ENCODE peak calls at places on chromosome 2, in nine cellular contexts. One of them, this sample, is unnamed.

GRCh38 chr2:27303093-27304025 is 4.9 kb downstream of the UCN start:
- DNase-seq in iPS-NIHi11: peak
- DNase-seq in A549: peak
- DNase-seq in NB4: peak
- DNase-seq in stimulated activated CD4-positive, alpha-beta T cell treated with anti-CD3 and anti-CD28 coated beads, Interleukin-12 subunit alpha, Interleukin-12 subunit beta, amount 100 ng/mL, for 4 hours: no peak
- DNase-seq in mucosa of descending colon: peak
- DNase-seq in mesendoderm: peak
- DNase-seq in heart left ventricle: peak
- DNase-seq in NCI-H774: peak
- DNase-seq in this sample: peak

GRCh38 chr2:126911111-126911796 is 12.6 kb downstream of the TEX51 start:
- DNase-seq in iPS-NIHi11: no peak
- DNase-seq in A549: no peak
- DNase-seq in NB4: no peak
- DNase-seq in stimulated activated CD4-positive, alpha-beta T cell treated with anti-CD3 and anti-CD28 coated beads, Interleukin-12 subunit alpha, Interleukin-12 subunit beta, amount 100 ng/mL, for 4 hours: no peak
- DNase-seq in mucosa of descending colon: no peak
- DNase-seq in mesendoderm: no peak
- DNase-seq in heart left ventricle: no peak
- DNase-seq in NCI-H774: no peak
- DNase-seq in this sample: no peak

GRCh38 chr2:159211447-159212396 is 74.8 kb downstream of the WDSUB1 start:
- DNase-seq in iPS-NIHi11: peak
- DNase-seq in A549: no peak
- DNase-seq in NB4: no peak
- DNase-seq in stimulated activated CD4-positive, alpha-beta T cell treated with anti-CD3 and anti-CD28 coated beads, Interleukin-12 subunit alpha, Interleukin-12 subunit beta, amount 100 ng/mL, for 4 hours: no peak
- DNase-seq in mucosa of descending colon: no peak
- DNase-seq in mesendoderm: peak
- DNase-seq in heart left ventricle: no peak
- DNase-seq in NCI-H774: no peak
- DNase-seq in this sample: no peak

GRCh38 chr2:240439698-240440151 is 4.3 kb downstream of the GPC1 start:
- DNase-seq in iPS-NIHi11: no peak
- DNase-seq in A549: no peak
- DNase-seq in NB4: no peak
- DNase-seq in stimulated activated CD4-positive, alpha-beta T cell treated with anti-CD3 and anti-CD28 coated beads, Interleukin-12 subunit alpha, Interleukin-12 subunit beta, amount 100 ng/mL, for 4 hours: no peak
- DNase-seq in mucosa of descending colon: peak
- DNase-seq in mesendoderm: no peak
- DNase-seq in heart left ventricle: peak
- DNase-seq in NCI-H774: no peak
- DNase-seq in this sample: no peak

GRCh38 chr2:125095826-125096225 is 1070.7 kb downstream of the CNTNAP5 start:
- DNase-seq in iPS-NIHi11: no peak
- DNase-seq in A549: no peak
- DNase-seq in NB4: no peak
- DNase-seq in stimulated activated CD4-positive, alpha-beta T cell treated with anti-CD3 and anti-CD28 coated beads, Interleukin-12 subunit alpha, Interleukin-12 subunit beta, amount 100 ng/mL, for 4 hours: no peak
- DNase-seq in mucosa of descending colon: no peak
- DNase-seq in mesendoderm: no peak
- DNase-seq in heart left ventricle: no peak
- DNase-seq in NCI-H774: no peak
- DNase-seq in this sample: no peak

GRCh38 chr2:110655701-110656100 is 22.2 kb downstream of the BUB1 start:
- DNase-seq in iPS-NIHi11: no peak
- DNase-seq in A549: no peak
- DNase-seq in NB4: no peak
- DNase-seq in stimulated activated CD4-positive, alpha-beta T cell treated with anti-CD3 and anti-CD28 coated beads, Interleukin-12 subunit alpha, Interleukin-12 subunit beta, amount 100 ng/mL, for 4 hours: no peak
- DNase-seq in mucosa of descending colon: no peak
- DNase-seq in mesendoderm: no peak
- DNase-seq in heart left ventricle: no peak
- DNase-seq in NCI-H774: no peak
- DNase-seq in this sample: no peak

GRCh38 chr2:127650785-127651380 is 4.9 kb downstream of the GPR17 start:
- DNase-seq in iPS-NIHi11: no peak
- DNase-seq in A549: no peak
- DNase-seq in NB4: no peak
- DNase-seq in stimulated activated CD4-positive, alpha-beta T cell treated with anti-CD3 and anti-CD28 coated beads, Interleukin-12 subunit alpha, Interleukin-12 subunit beta, amount 100 ng/mL, for 4 hours: no peak
- DNase-seq in mucosa of descending colon: peak
- DNase-seq in mesendoderm: no peak
- DNase-seq in heart left ventricle: no peak
- DNase-seq in NCI-H774: no peak
- DNase-seq in this sample: no peak

GRCh38 chr2:203534486-203535077 is 519 bp downstream of the RAPH1 start:
- DNase-seq in iPS-NIHi11: no peak
- DNase-seq in A549: peak
- DNase-seq in NB4: peak
- DNase-seq in stimulated activated CD4-positive, alpha-beta T cell treated with anti-CD3 and anti-CD28 coated beads, Interleukin-12 subunit alpha, Interleukin-12 subunit beta, amount 100 ng/mL, for 4 hours: peak
- DNase-seq in mucosa of descending colon: no peak
- DNase-seq in mesendoderm: no peak
- DNase-seq in heart left ventricle: peak
- DNase-seq in NCI-H774: peak
- DNase-seq in this sample: peak

GRCh38 chr2:195470622-195471021 is 186.4 kb upstream of the SLC39A10 start:
- DNase-seq in iPS-NIHi11: no peak
- DNase-seq in A549: no peak
- DNase-seq in NB4: no peak
- DNase-seq in stimulated activated CD4-positive, alpha-beta T cell treated with anti-CD3 and anti-CD28 coated beads, Interleukin-12 subunit alpha, Interleukin-12 subunit beta, amount 100 ng/mL, for 4 hours: no peak
- DNase-seq in mucosa of descending colon: no peak
- DNase-seq in mesendoderm: no peak
- DNase-seq in heart left ventricle: no peak
- DNase-seq in NCI-H774: no peak
- DNase-seq in this sample: no peak

GRCh38 chr2:168136392-168136977 is 110.9 kb downstream of the STK39 start:
- DNase-seq in iPS-NIHi11: peak
- DNase-seq in A549: peak
- DNase-seq in NB4: peak
- DNase-seq in stimulated activated CD4-positive, alpha-beta T cell treated with anti-CD3 and anti-CD28 coated beads, Interleukin-12 subunit alpha, Interleukin-12 subunit beta, amount 100 ng/mL, for 4 hours: no peak
- DNase-seq in mucosa of descending colon: no peak
- DNase-seq in mesendoderm: peak
- DNase-seq in heart left ventricle: no peak
- DNase-seq in NCI-H774: no peak
- DNase-seq in this sample: no peak

GRCh38 chr2:24435391-24436316 is 55.4 kb upstream of the NCOA1 start:
- DNase-seq in iPS-NIHi11: no peak
- DNase-seq in A549: no peak
- DNase-seq in NB4: no peak
- DNase-seq in stimulated activated CD4-positive, alpha-beta T cell treated with anti-CD3 and anti-CD28 coated beads, Interleukin-12 subunit alpha, Interleukin-12 subunit beta, amount 100 ng/mL, for 4 hours: no peak
- DNase-seq in mucosa of descending colon: no peak
- DNase-seq in mesendoderm: peak
- DNase-seq in heart left ventricle: peak
- DNase-seq in NCI-H774: no peak
- DNase-seq in this sample: peak

GRCh38 chr2:42931147-42931817 is 138.9 kb upstream of the HAAO start:
- DNase-seq in iPS-NIHi11: peak
- DNase-seq in A549: peak
- DNase-seq in NB4: peak
- DNase-seq in stimulated activated CD4-positive, alpha-beta T cell treated with anti-CD3 and anti-CD28 coated beads, Interleukin-12 subunit alpha, Interleukin-12 subunit beta, amount 100 ng/mL, for 4 hours: no peak
- DNase-seq in mucosa of descending colon: peak
- DNase-seq in mesendoderm: peak
- DNase-seq in heart left ventricle: no peak
- DNase-seq in NCI-H774: no peak
- DNase-seq in this sample: no peak

GRCh38 chr2:95316466-95317122 is 19.4 kb downstream of the KCNIP3 start:
- DNase-seq in iPS-NIHi11: no peak
- DNase-seq in A549: no peak
- DNase-seq in NB4: peak
- DNase-seq in stimulated activated CD4-positive, alpha-beta T cell treated with anti-CD3 and anti-CD28 coated beads, Interleukin-12 subunit alpha, Interleukin-12 subunit beta, amount 100 ng/mL, for 4 hours: no peak
- DNase-seq in mucosa of descending colon: peak
- DNase-seq in mesendoderm: no peak
- DNase-seq in heart left ventricle: no peak
- DNase-seq in NCI-H774: no peak
- DNase-seq in this sample: no peak

GRCh38 chr2:150110548-150110947 is 376.9 kb downstream of the RND3 start:
- DNase-seq in iPS-NIHi11: no peak
- DNase-seq in A549: no peak
- DNase-seq in NB4: no peak
- DNase-seq in stimulated activated CD4-positive, alpha-beta T cell treated with anti-CD3 and anti-CD28 coated beads, Interleukin-12 subunit alpha, Interleukin-12 subunit beta, amount 100 ng/mL, for 4 hours: no peak
- DNase-seq in mucosa of descending colon: no peak
- DNase-seq in mesendoderm: no peak
- DNase-seq in heart left ventricle: no peak
- DNase-seq in NCI-H774: no peak
- DNase-seq in this sample: no peak

GRCh38 chr2:230758566-230759480 is 46.2 kb downstream of the CAB39 start:
- DNase-seq in iPS-NIHi11: no peak
- DNase-seq in A549: no peak
- DNase-seq in NB4: peak
- DNase-seq in stimulated activated CD4-positive, alpha-beta T cell treated with anti-CD3 and anti-CD28 coated beads, Interleukin-12 subunit alpha, Interleukin-12 subunit beta, amount 100 ng/mL, for 4 hours: no peak
- DNase-seq in mucosa of descending colon: no peak
- DNase-seq in mesendoderm: no peak
- DNase-seq in heart left ventricle: no peak
- DNase-seq in NCI-H774: no peak
- DNase-seq in this sample: no peak

GRCh38 chr2:240149943-240150784 is 9.7 kb upstream of the OTOS start:
- DNase-seq in iPS-NIHi11: peak
- DNase-seq in A549: peak
- DNase-seq in NB4: peak
- DNase-seq in stimulated activated CD4-positive, alpha-beta T cell treated with anti-CD3 and anti-CD28 coated beads, Interleukin-12 subunit alpha, Interleukin-12 subunit beta, amount 100 ng/mL, for 4 hours: peak
- DNase-seq in mucosa of descending colon: no peak
- DNase-seq in mesendoderm: peak
- DNase-seq in heart left ventricle: no peak
- DNase-seq in NCI-H774: no peak
- DNase-seq in this sample: no peak